ENCODE peak calls at places on chromosomes 7 and 10, in seven cellular contexts. K is CD4-positive, alpha-beta T cell; Z is SK-N-SH; F is astrocyte of the spinal cord; H is uterus; J is A549; Y is endothelial cell of umbilical vein. W is an unnamed sample.

GRCh38 chr7:64562246-64562620 is 638 bp downstream of the ZNF680 start:
- DNase-seq in K (no peak), Z (no peak), F (no peak), H (no peak), J (peak), Y (no peak), W (no peak)

GRCh38 chr10:8305871-8306652 is 251.6 kb downstream of the GATA3 start:
- DNase-seq in K (no peak), Z (no peak), F (peak), H (no peak), J (no peak), Y (no peak), W (no peak)

GRCh38 chr7:78198756-78199155 is 400.2 kb downstream of the PHTF2 start:
- DNase-seq in K (no peak), Z (no peak), F (no peak), H (no peak), J (no peak), Y (no peak), W (no peak)

GRCh38 chr7:4659551-4660286 is 22.4 kb upstream of the FOXK1 start:
- DNase-seq in K (no peak), Z (no peak), F (no peak), H (no peak), J (peak), Y (no peak), W (no peak)

GRCh38 chr7:27576360-27576944 is 86.2 kb downstream of the HIBADH start:
- DNase-seq in K (no peak), Z (peak), F (peak), H (no peak), J (peak), Y (peak), W (peak)

GRCh38 chr7:22782616-22783232 is 39.9 kb downstream of the TOMM7 start:
- DNase-seq in K (peak), Z (peak), F (peak), H (peak), J (peak), Y (peak), W (peak)

GRCh38 chr10:35458500-35459448 is 122.5 kb downstream of the CCNY start:
- DNase-seq in K (no peak), Z (no peak), F (no peak), H (no peak), J (no peak), Y (no peak), W (no peak)

GRCh38 chr10:116879817-116880216 is 30.5 kb downstream of the ENO4 start:
- DNase-seq in K (no peak), Z (no peak), F (no peak), H (no peak), J (no peak), Y (no peak), W (no peak)

GRCh38 chr10:70491614-70492013 is 13.0 kb downstream of the PALD1 start:
- DNase-seq in K (no peak), Z (no peak), F (no peak), H (no peak), J (no peak), Y (no peak), W (no peak)

GRCh38 chr7:101911800-101912705 is 94.6 kb downstream of the CUX1 start:
- DNase-seq in K (no peak), Z (no peak), F (no peak), H (peak), J (no peak), Y (no peak), W (no peak)

GRCh38 chr10:132599712-132600111 is 62.1 kb downstream of the INPP5A start:
- DNase-seq in K (no peak), Z (no peak), F (no peak), H (no peak), J (no peak), Y (no peak), W (no peak)

GRCh38 chr7:30594055-30594539 is 581 bp upstream of the GARS1 start:
- DNase-seq in K (no peak), Z (peak), F (no peak), H (peak), J (peak), Y (no peak), W (peak)

GRCh38 chr7:50733552-50733951 is 49.1 kb downstream of the GRB10 start:
- DNase-seq in K (no peak), Z (no peak), F (peak), H (no peak), J (peak), Y (no peak), W (peak)

GRCh38 chr7:22481726-22482125 is 18.3 kb downstream of the STEAP1B start:
- DNase-seq in K (no peak), Z (no peak), F (no peak), H (no peak), J (no peak), Y (peak), W (no peak)

GRCh38 chr10:81865581-81865980 is 9.4 kb upstream of the NRG3 start:
- DNase-seq in K (no peak), Z (no peak), F (no peak), H (no peak), J (no peak), Y (peak), W (peak)

GRCh38 chr7:92763636-92764423 is 72.5 kb downstream of the CDK6 start:
- DNase-seq in K (no peak), Z (no peak), F (peak), H (no peak), J (peak), Y (peak), W (peak)

GRCh38 chr10:132549416-132549815 is 11.8 kb downstream of the INPP5A start:
- DNase-seq in K (no peak), Z (no peak), F (no peak), H (peak), J (no peak), Y (no peak), W (no peak)

GRCh38 chr7:112892263-112892662 is 102.1 kb upstream of the TMEM168 start:
- DNase-seq in K (no peak), Z (no peak), F (peak), H (no peak), J (peak), Y (no peak), W (no peak)

GRCh38 chr7:960269-960871 is 5.9 kb upstream of the ADAP1 start:
- DNase-seq in K (no peak), Z (peak), F (no peak), H (no peak), J (no peak), Y (no peak), W (no peak)

GRCh38 chr10:21516270-21517131 is 9.0 kb downstream of the SKIDA1 start:
- DNase-seq in K (no peak), Z (peak), F (peak), H (peak), J (peak), Y (peak), W (peak)

GRCh38 chr7:27066148-27066547 is 29.7 kb downstream of the HOXA1 start:
- DNase-seq in K (no peak), Z (no peak), F (peak), H (no peak), J (no peak), Y (peak), W (no peak)

GRCh38 chr7:101815826-101816488 is 1.5 kb upstream of the CUX1 start:
- DNase-seq in K (peak), Z (peak), F (peak), H (peak), J (peak), Y (peak), W (peak)

GRCh38 chr10:116779076-116779687 is 36.8 kb upstream of the HSPA12A start:
- DNase-seq in K (no peak), Z (no peak), F (no peak), H (no peak), J (no peak), Y (no peak), W (no peak)

GRCh38 chr7:66930341-66930740 is 9.3 kb downstream of the TMEM248 start:
- DNase-seq in K (no peak), Z (peak), F (peak), H (no peak), J (peak), Y (no peak), W (no peak)

GRCh38 chr7:75948179-75948578 is 33.2 kb downstream of the POR start:
- DNase-seq in K (no peak), Z (no peak), F (no peak), H (no peak), J (no peak), Y (peak), W (no peak)

GRCh38 chr7:75944507-75944906 is 29.6 kb downstream of the POR start:
- DNase-seq in K (no peak), Z (no peak), F (no peak), H (no peak), J (no peak), Y (no peak), W (no peak)

GRCh38 chr7:75943864-75944263 is 28.9 kb downstream of the POR start:
- DNase-seq in K (no peak), Z (no peak), F (peak), H (no peak), J (peak), Y (no peak), W (peak)

GRCh38 chr7:75946207-75946855 is 31.4 kb downstream of the POR start:
- DNase-seq in K (no peak), Z (no peak), F (no peak), H (no peak), J (no peak), Y (no peak), W (no peak)

DNA sequence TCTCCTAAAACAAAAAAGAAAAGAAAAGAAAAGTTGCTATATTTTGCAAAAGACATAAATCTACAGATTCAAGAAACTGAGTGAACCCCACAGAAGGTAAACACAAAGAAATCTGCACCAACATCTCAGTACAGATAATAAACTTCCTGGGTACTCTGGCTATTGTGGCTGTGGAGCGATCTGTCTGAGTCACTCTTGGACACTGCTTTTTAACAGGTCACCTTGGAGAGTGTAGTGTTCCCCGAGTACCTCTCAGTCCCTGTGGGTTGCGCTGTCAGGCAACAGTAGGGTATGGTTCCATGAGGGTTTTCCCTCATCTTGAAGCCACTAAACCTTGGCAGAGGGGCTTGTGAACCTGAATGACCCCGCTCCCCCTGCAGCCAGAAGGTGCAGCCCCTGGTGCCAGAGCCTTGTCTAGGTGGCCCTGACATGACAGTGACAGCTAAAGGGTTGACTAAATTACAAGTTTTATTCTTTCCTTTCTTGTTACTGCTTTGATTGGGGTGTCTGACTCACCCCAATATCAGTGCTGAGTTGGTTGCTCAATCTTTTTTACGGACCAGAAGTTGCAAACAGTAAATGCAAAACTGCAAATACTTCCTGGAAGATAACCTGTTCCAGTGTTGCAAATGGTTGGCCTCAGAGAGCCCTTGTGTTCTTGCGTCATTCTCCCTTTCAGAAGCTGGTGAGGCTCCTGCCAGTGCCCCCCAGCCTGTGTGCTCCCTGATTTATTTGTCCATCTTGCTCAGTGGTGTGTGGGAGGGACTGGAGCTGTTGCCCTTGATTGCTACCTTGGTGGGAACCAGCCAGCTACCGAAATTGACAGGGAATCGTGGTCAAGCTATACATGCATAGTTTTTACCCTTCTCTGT is 30.6 kb downstream of the POR start:
- DNase-seq in K (no peak), Z (no peak), F (no peak), H (no peak), J (peak), Y (no peak), W (peak)
- TF ChIP-seq CTCF in K (no peak), Z (no peak), F (no peak), H (no peak), J (no peak), Y (no peak), W (no peak)

GRCh38 chr7:74119831-74120230 is 36.2 kb downstream of the LIMK1 start:
- DNase-seq in K (no peak), Z (no peak), F (no peak), H (no peak), J (no peak), Y (no peak), W (no peak)

GRCh38 chr7:74115326-74115725 is 31.7 kb downstream of the LIMK1 start:
- DNase-seq in K (no peak), Z (peak), F (no peak), H (no peak), J (peak), Y (no peak), W (no peak)
- TF ChIP-seq CTCF in K (no peak), Z (peak), F (no peak), H (no peak), J (no peak), Y (no peak), W (no peak)

GRCh38 chr7:35487402-35487801 is 207.5 kb downstream of the HERPUD2 start:
- DNase-seq in K (no peak), Z (no peak), F (no peak), H (no peak), J (no peak), Y (no peak), W (no peak)

GRCh38 chr7:35483568-35483967 is 211.4 kb downstream of the HERPUD2 start:
- DNase-seq in K (no peak), Z (no peak), F (no peak), H (no peak), J (no peak), Y (no peak), W (no peak)

GRCh38 chr7:35491233-35491632 is 203.7 kb downstream of the HERPUD2 start:
- DNase-seq in K (no peak), Z (no peak), F (no peak), H (no peak), J (no peak), Y (no peak), W (no peak)

GRCh38 chr7:35485436-35485835 is 209.5 kb downstream of the HERPUD2 start:
- DNase-seq in K (no peak), Z (no peak), F (no peak), H (no peak), J (no peak), Y (no peak), W (no peak)

GRCh38 chr7:35487841-35488240 is 207.1 kb downstream of the HERPUD2 start:
- DNase-seq in K (no peak), Z (no peak), F (no peak), H (no peak), J (no peak), Y (no peak), W (no peak)
- TF ChIP-seq CTCF in K (no peak), Z (no peak), F (no peak), H (no peak), J (no peak), Y (no peak), W (no peak)

GRCh38 chr7:157570531-157571200 is 233.9 kb downstream of the DNAJB6 start:
- DNase-seq in K (no peak), Z (no peak), F (peak), H (no peak), J (no peak), Y (no peak), W (no peak)
- TF ChIP-seq CTCF in K (no peak), Z (no peak), F (no peak), H (no peak), J (no peak), Y (no peak), W (no peak)

DNA sequence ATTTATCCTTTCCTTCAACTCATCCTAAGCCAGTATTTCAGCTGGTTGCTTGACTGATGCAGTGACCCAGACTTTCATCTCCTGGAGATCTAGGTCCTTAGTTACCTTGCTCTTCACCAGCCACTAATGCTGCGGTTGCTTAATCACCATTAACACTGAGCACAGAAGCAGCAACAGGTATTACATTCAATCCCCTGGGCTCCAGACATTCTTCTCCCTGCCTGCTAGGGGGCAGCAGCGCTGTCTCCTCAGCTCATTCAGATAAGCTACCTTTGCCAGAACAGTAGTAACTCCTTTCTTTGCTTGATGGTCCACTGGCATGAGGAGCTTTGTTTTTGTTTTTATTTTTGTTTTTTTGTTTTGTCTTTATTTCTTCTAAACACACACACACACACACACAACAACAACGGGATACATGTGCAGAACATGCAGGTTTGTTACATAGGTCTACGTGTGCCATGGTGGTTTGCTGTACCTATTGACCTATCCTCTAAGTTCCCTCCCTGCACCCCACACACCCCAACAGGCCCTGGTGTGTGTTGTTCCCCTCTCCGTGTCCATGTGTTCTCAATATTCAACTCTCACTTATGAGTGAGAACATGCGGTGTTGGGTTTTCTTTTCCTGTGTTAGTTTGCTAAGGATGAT is 1043.2 kb upstream of the C7orf33 start:
- DNase-seq in K (no peak), Z (peak), F (peak), H (no peak), J (peak), Y (no peak), W (no peak)
- TF ChIP-seq CTCF in K (no peak), Z (peak), F (peak), H (no peak), J (peak), Y (no peak), W (no peak)

GRCh38 chr7:158973440-158973839 is 117.1 kb downstream of the DYNC2I1 start:
- DNase-seq in K (peak), Z (no peak), F (no peak), H (no peak), J (peak), Y (no peak), W (peak)
- TF ChIP-seq CTCF in K (no peak), Z (no peak), F (no peak), H (peak), J (no peak), Y (peak), W (peak)

GRCh38 chr7:76512941-76513816 is 2.8 kb downstream of the UPK3B start:
- DNase-seq in K (no peak), Z (peak), F (no peak), H (no peak), J (peak), Y (peak), W (peak)

GRCh38 chr7:76509931-76510877 is at the start of gene UPK3B:
- DNase-seq in K (no peak), Z (peak), F (peak), H (no peak), J (peak), Y (no peak), W (peak)

GRCh38 chr7:76505168-76506080 is 4.9 kb upstream of the UPK3B start:
- DNase-seq in K (no peak), Z (peak), F (no peak), H (no peak), J (no peak), Y (no peak), W (no peak)

GRCh38 chr7:76506081-76506440 is 4.3 kb upstream of the UPK3B start:
- DNase-seq in K (no peak), Z (no peak), F (no peak), H (no peak), J (no peak), Y (no peak), W (no peak)

GRCh38 chr7:76507723-76508406 is 2.5 kb upstream of the UPK3B start:
- DNase-seq in K (no peak), Z (no peak), F (no peak), H (no peak), J (peak), Y (peak), W (no peak)
- TF ChIP-seq CTCF in K (no peak), Z (no peak), F (no peak), H (no peak), J (no peak), Y (no peak), W (no peak)